ENCODE peak calls at places on chromosomes 4 and X, in eight cellular contexts. T is thyroid gland, R is GM12891, E is NB4, I is GM12892, X is sigmoid colon, P is lower leg skin, O is ovary. H is an unnamed sample.

GRCh38 chrX:78687586-78687985 is 28.5 kb upstream of the RTL3 start:
- DNase-seq in T (no peak), R (no peak), E (peak), I (no peak), X (no peak), P (no peak), O (no peak), H (no peak)

GRCh38 chr4:8079916-8080753 is 78.5 kb downstream of the ABLIM2 start:
- DNase-seq in T (no peak), R (no peak), E (peak), I (no peak), X (no peak), P (no peak), O (no peak), H (no peak)

GRCh38 chrX:110178179-110178865 is 139.6 kb downstream of the AMMECR1 start:
- DNase-seq in T (no peak), R (no peak), E (no peak), I (no peak), X (no peak), P (no peak), O (no peak), H (no peak)

GRCh38 chr4:180057891-180058643 is 2185.1 kb upstream of the TENM3 start:
- DNase-seq in T (peak), R (no peak), E (peak), I (peak), X (no peak), P (no peak), O (peak), H (no peak)

GRCh38 chr4:168662297-168662985 is 165.6 kb downstream of the PALLD start:
- DNase-seq in T (no peak), R (no peak), E (no peak), I (no peak), X (no peak), P (no peak), O (no peak), H (no peak)

GRCh38 chr4:52982246-52982950 is 120.3 kb downstream of the RASL11B start:
- DNase-seq in T (no peak), R (no peak), E (peak), I (no peak), X (no peak), P (no peak), O (no peak), H (peak)

GRCh38 chr4:153362184-153362583 is 17.7 kb downstream of the MND1 start:
- DNase-seq in T (peak), R (no peak), E (no peak), I (no peak), X (no peak), P (no peak), O (no peak), H (no peak)

GRCh38 chr4:148716361-148717063 is 274.3 kb upstream of the NR3C2 start:
- DNase-seq in T (no peak), R (no peak), E (no peak), I (no peak), X (no peak), P (no peak), O (no peak), H (no peak)

GRCh38 chr4:72326692-72327632 is 242.1 kb downstream of the ADAMTS3 start:
- DNase-seq in T (no peak), R (no peak), E (peak), I (no peak), X (no peak), P (no peak), O (no peak), H (peak)

GRCh38 chr4:170248576-170248975 is 158.8 kb upstream of the AADAT start:
- DNase-seq in T (no peak), R (no peak), E (no peak), I (no peak), X (no peak), P (no peak), O (no peak), H (no peak)

GRCh38 chr4:141705048-141705746 is 68.8 kb downstream of the IL15 start:
- DNase-seq in T (no peak), R (no peak), E (no peak), I (no peak), X (no peak), P (no peak), O (no peak), H (no peak)

GRCh38 chrX:94977562-94977961 is 1303.6 kb downstream of the FAM133A start:
- DNase-seq in T (peak), R (no peak), E (no peak), I (no peak), X (no peak), P (no peak), O (no peak), H (no peak)

GRCh38 chr4:183139058-183139740 is 40.1 kb downstream of the WWC2 start:
- DNase-seq in T (no peak), R (no peak), E (no peak), I (no peak), X (no peak), P (no peak), O (no peak), H (no peak)

GRCh38 chr4:164550989-164551712 is 202.8 kb upstream of the SMIM31 start:
- DNase-seq in T (no peak), R (no peak), E (no peak), I (no peak), X (no peak), P (no peak), O (no peak), H (no peak)

GRCh38 chr4:169485084-169485483 is 127.3 kb downstream of the NEK1 start:
- DNase-seq in T (no peak), R (no peak), E (no peak), I (no peak), X (no peak), P (no peak), O (no peak), H (no peak)

GRCh38 chrX:21638311-21638710 is 19.8 kb downstream of the KLHL34 start:
- DNase-seq in T (no peak), R (no peak), E (no peak), I (no peak), X (no peak), P (no peak), O (no peak), H (no peak)

GRCh38 chrX:2867191-2867590 is 38.5 kb downstream of the GYG2 start:
- DNase-seq in T (no peak), R (no peak), E (no peak), I (no peak), X (no peak), P (no peak), O (no peak), H (no peak)

GRCh38 chr4:99234331-99235010 is 15.4 kb upstream of the ADH6 start:
- DNase-seq in T (no peak), R (no peak), E (no peak), I (no peak), X (no peak), P (no peak), O (no peak), H (no peak)

GRCh38 chr4:72969957-72970356 is 99.6 kb downstream of the COX18 start:
- DNase-seq in T (peak), R (no peak), E (no peak), I (no peak), X (no peak), P (no peak), O (peak), H (no peak)

GRCh38 chrX:11269996-11270395 is 23.2 kb upstream of the AMELX start:
- DNase-seq in T (no peak), R (no peak), E (no peak), I (no peak), X (no peak), P (no peak), O (no peak), H (no peak)

GRCh38 chr4:180636696-180637095 is 1606.5 kb upstream of the TENM3 start:
- DNase-seq in T (no peak), R (no peak), E (no peak), I (no peak), X (no peak), P (no peak), O (no peak), H (no peak)

DNA sequence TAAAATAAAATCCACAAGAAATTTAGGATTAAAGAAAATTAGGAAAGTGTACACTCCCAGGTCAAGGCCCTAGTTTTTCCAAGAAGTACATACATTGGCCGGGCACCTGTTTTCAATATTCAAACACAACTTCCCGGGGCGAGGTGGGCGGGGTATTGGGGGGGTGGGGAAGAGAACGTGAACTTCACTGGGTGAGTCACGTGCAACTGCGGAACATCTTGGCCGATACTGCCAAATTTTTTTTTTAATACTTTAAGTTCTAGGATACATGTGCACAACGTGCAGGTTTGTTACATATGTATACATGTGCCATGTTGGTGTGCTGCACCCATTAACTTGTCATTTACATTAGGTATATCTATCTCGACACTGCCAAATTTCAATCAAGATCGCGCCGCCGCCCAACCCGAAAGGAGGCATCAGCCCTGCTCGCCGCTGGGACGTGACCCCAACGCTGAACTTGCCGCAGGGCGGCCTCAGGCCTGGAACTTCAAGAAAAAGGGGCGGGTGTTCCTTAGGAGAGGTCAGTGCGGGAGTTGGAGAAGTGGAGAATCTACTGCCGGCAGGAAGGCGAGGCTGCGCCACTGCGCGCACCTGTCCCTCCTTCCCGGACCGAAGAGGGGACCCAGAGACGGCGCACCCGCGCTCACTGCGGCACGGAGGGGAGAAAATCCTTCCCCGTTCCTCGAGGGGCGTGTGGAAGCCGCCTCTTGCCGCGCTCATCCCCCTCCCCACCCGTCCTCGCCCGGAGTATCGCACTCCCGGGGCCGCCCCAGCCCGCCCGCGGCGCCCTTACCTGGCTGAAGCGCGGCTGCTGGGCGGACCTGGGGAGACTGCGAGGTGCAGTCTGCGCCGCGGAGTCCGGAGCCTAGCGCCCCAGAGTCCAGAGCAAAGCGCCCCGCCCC is at the start of gene TEC:
- DNase-seq in T (peak), R (peak), E (peak), I (no peak), X (peak), P (peak), O (no peak), H (no peak)
- TF ChIP-seq POLR2A in T (no peak), R (peak), E (no peak), I (peak), X (no peak), P (no peak), O (no peak), H (no peak)

DNA sequence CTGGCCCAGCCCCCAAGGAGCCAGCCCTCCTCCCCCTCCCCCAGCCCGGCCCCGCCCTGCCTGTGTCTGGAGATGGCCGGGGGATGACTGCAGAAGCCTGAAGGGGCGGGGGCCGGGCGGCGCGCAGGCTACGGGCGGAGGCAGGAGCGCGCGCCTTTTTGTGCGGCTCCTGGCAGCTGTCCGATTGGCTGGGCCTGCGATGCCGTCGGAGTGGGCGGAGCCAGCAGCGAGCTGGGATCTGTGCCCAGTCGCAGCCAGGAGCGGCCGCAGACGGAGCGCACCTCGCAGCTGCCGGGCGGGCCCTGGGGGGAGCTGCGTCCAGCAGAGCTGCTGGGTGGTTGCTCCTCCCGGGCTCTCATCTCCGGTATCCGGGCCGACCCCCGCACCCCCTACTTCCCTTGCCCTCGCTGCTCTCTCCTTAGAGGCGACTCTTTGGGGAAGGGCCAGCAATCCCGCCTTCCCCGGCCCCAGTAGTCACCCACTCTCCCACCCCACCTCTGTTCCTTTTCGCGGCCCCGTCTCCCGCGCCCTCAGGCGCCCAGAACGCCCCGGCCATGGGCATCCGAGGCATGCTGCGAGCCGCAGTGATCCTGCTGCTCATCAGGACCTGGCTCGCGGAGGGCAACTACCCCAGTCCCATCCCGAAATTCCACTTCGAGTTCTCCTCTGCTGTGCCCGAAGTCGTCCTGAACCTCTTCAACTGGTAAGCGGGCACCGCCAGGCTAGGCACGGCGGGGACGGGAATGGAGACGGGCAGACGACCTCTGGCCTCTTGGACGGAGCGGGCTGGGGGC is at the start of gene GABRQ:
- DNase-seq in T (peak), R (no peak), E (peak), I (no peak), X (no peak), P (no peak), O (no peak), H (no peak)
- TF ChIP-seq POLR2A in T (no peak), R (no peak), E (no peak), I (no peak), X (no peak), P (no peak), O (no peak), H (no peak)

GRCh38 chr4:128590773-128591172 is 218.7 kb upstream of the JADE1 start:
- DNase-seq in T (peak), R (no peak), E (no peak), I (no peak), X (no peak), P (no peak), O (no peak), H (no peak)
- TF ChIP-seq POLR2A in T (no peak), R (no peak), E (no peak), I (no peak), X (no peak), P (no peak), O (no peak), H (no peak)

GRCh38 chrX:44104699-44105098 is 131.5 kb upstream of the NDP start:
- DNase-seq in T (no peak), R (no peak), E (no peak), I (no peak), X (no peak), P (no peak), O (no peak), H (no peak)
- TF ChIP-seq POLR2A in T (no peak), R (no peak), E (no peak), I (no peak), X (no peak), P (no peak), O (no peak), H (no peak)

DNA sequence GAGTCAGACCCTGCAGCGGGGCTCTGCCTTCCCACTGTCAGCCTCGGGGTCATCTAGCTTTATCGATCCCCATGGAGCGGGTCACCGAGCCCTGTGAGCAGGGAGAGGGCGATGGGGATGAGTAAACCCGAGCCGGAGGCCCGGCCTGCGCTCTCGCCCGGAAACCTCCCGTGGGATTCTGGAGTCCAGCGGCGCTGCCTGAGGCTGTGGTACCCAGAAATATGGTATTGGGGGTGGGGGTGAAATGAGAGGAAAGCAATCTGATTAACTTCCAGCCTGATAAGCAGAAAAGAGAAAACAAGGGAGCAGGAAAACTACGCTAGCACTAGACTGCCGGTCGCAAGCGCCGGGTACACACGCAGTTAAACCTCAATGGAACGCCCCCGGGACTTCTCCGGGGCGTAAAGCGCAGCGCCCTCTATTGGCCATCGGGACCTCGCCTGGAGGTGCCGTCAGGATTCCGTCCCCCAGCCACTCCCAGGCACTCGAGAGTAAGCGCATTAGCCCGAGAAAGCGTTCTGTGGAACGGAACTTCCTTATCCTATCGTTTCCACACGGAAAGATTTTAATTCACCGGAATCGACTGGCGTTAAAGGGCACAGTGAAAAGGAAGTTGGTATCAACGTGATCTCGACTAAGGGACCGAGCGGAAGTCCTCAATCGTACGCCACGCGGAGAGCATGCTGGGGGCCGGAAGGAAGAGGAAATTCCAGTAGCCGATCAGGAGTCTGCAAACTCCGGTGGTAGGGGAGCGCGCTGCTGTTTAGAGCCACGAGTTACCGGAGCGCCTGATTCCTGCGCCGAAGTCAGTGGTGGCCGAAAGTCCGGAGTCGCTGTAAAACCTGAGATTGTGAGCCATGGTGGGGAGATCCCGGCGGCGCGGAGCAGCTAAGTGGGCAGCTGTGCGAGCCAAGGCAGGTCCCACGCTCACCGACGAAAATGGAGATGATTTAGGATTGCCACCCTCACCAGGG is at the start of gene UTP3:
- DNase-seq in T (peak), R (peak), E (peak), I (peak), X (peak), P (peak), O (peak), H (peak)
- TF ChIP-seq POLR2A in T (no peak), R (peak), E (peak), I (peak), X (peak), P (no peak), O (peak), H (peak)

GRCh38 chr4:519885-520595 is 21.0 kb downstream of the PIGG start:
- DNase-seq in T (no peak), R (no peak), E (no peak), I (no peak), X (no peak), P (no peak), O (no peak), H (no peak)
- TF ChIP-seq POLR2A in T (no peak), R (no peak), E (no peak), I (no peak), X (no peak), P (no peak), O (no peak), H (no peak)

DNA sequence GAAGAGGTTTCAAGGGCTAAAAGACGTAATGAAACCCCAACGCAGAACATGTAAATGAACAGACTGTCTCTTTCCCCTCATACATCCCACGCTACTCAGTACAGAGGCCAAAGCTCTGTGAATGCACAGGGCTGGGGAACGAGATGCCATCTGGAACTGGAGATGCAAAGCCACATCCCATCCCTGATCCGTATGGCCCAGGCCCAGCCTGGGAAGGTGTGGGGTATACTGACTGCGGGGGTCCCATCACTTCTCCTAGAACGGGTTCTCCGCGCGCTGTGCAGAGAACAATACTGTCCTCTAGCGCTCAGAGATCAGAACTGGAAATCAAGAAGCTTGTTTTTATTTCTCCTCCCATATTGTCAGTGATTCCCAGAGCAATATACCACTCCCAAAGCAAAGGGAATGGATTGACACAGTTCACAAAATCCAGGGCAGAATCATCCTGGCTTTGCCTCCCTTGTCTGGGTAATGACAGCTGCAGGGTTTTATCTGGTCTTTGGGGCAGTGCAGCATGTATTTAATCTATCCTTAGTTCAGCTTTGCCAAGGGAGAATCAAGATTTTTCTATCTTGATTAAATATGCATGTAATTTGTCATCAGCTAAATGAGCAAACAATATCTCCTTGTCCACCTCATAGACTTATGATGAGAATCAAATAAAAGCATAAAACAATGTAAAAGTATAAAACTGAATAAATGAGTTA is 47.3 kb upstream of the TLR3 start:
- DNase-seq in T (peak), R (no peak), E (peak), I (no peak), X (no peak), P (no peak), O (peak), H (peak)
- TF ChIP-seq POLR2A in T (no peak), R (no peak), E (no peak), I (no peak), X (no peak), P (no peak), O (no peak), H (no peak)